ENCODE peak calls at places on chromosomes 6 and 20, in seven cellular contexts. One of them, this sample, is unnamed.

GRCh38 chr6:53290547-53291510 is 57.9 kb downstream of the ELOVL5 start:
- DNase-seq in uterus: no peak
- DNase-seq in ovary: no peak
- DNase-seq in foreskin keratinocyte: no peak
- DNase-seq in bronchial epithelial cell: no peak
- DNase-seq in osteocyte: no peak
- DNase-seq in GM20000: no peak
- DNase-seq in this sample: no peak

GRCh38 chr6:4613381-4613780 is 162.8 kb upstream of the CDYL start:
- DNase-seq in uterus: no peak
- DNase-seq in ovary: no peak
- DNase-seq in foreskin keratinocyte: no peak
- DNase-seq in bronchial epithelial cell: no peak
- DNase-seq in osteocyte: no peak
- DNase-seq in GM20000: no peak
- DNase-seq in this sample: no peak

GRCh38 chr6:26026833-26027490 is 60.3 kb upstream of the HFE start:
- DNase-seq in uterus: peak; percentile 90
- DNase-seq in ovary: peak; percentile 93
- DNase-seq in foreskin keratinocyte: peak; percentile 91
- DNase-seq in bronchial epithelial cell: peak; percentile 90
- DNase-seq in osteocyte: peak; percentile 91
- DNase-seq in GM20000: peak; percentile 63
- DNase-seq in this sample: peak; percentile 94

GRCh38 chr6:138428943-138429616 is 25.1 kb downstream of the HEBP2 start:
- DNase-seq in uterus: no peak
- DNase-seq in ovary: no peak
- DNase-seq in foreskin keratinocyte: no peak
- DNase-seq in bronchial epithelial cell: peak; percentile 56
- DNase-seq in osteocyte: no peak
- DNase-seq in GM20000: peak; percentile 77
- DNase-seq in this sample: peak; percentile 50

GRCh38 chr6:87277123-87277522 is 45.3 kb upstream of the SMIM8 start:
- DNase-seq in uterus: no peak
- DNase-seq in ovary: no peak
- DNase-seq in foreskin keratinocyte: no peak
- DNase-seq in bronchial epithelial cell: peak; percentile 29
- DNase-seq in osteocyte: no peak
- DNase-seq in GM20000: no peak
- DNase-seq in this sample: no peak

GRCh38 chr6:12401200-12401599 is 111.0 kb downstream of the EDN1 start:
- DNase-seq in uterus: no peak
- DNase-seq in ovary: no peak
- DNase-seq in foreskin keratinocyte: no peak
- DNase-seq in bronchial epithelial cell: no peak
- DNase-seq in osteocyte: no peak
- DNase-seq in GM20000: no peak
- DNase-seq in this sample: no peak

GRCh38 chr6:89375902-89376301 is 23.4 kb upstream of the UBE2J1 start:
- DNase-seq in uterus: no peak
- DNase-seq in ovary: no peak
- DNase-seq in foreskin keratinocyte: no peak
- DNase-seq in bronchial epithelial cell: no peak
- DNase-seq in osteocyte: no peak
- DNase-seq in GM20000: no peak
- DNase-seq in this sample: no peak

GRCh38 chr6:30908700-30909099 is 693 bp downstream of the GTF2H4 start:
- DNase-seq in uterus: no peak
- DNase-seq in ovary: no peak
- DNase-seq in foreskin keratinocyte: no peak
- DNase-seq in bronchial epithelial cell: no peak
- DNase-seq in osteocyte: no peak
- DNase-seq in GM20000: no peak
- DNase-seq in this sample: no peak

GRCh38 chr6:109224107-109224875 is 129.0 kb downstream of the CEP57L1 start:
- DNase-seq in uterus: no peak
- DNase-seq in ovary: no peak
- DNase-seq in foreskin keratinocyte: no peak
- DNase-seq in bronchial epithelial cell: no peak
- DNase-seq in osteocyte: no peak
- DNase-seq in GM20000: no peak
- DNase-seq in this sample: no peak

GRCh38 chr6:34576286-34576955 is 20.3 kb upstream of the SPDEF start:
- DNase-seq in uterus: no peak
- DNase-seq in ovary: no peak
- DNase-seq in foreskin keratinocyte: no peak
- DNase-seq in bronchial epithelial cell: no peak
- DNase-seq in osteocyte: no peak
- DNase-seq in GM20000: no peak
- DNase-seq in this sample: no peak

GRCh38 chr6:158706369-158706982 is 56.6 kb downstream of the SYTL3 start:
- DNase-seq in uterus: peak; percentile 58
- DNase-seq in ovary: peak; percentile 46
- DNase-seq in foreskin keratinocyte: no peak
- DNase-seq in bronchial epithelial cell: peak; percentile 41
- DNase-seq in osteocyte: no peak
- DNase-seq in GM20000: no peak
- DNase-seq in this sample: peak; percentile 76

GRCh38 chr6:98179606-98180005 is 654.8 kb upstream of the POU3F2 start:
- DNase-seq in uterus: no peak
- DNase-seq in ovary: no peak
- DNase-seq in foreskin keratinocyte: no peak
- DNase-seq in bronchial epithelial cell: no peak
- DNase-seq in osteocyte: no peak
- DNase-seq in GM20000: no peak
- DNase-seq in this sample: no peak

GRCh38 chr6:121951077-121951476 is 448.4 kb upstream of the HSF2 start:
- DNase-seq in uterus: no peak
- DNase-seq in ovary: no peak
- DNase-seq in foreskin keratinocyte: no peak
- DNase-seq in bronchial epithelial cell: no peak
- DNase-seq in osteocyte: no peak
- DNase-seq in GM20000: no peak
- DNase-seq in this sample: peak; percentile 22

GRCh38 chr6:11328613-11329247 is 96.3 kb upstream of the NEDD9 start:
- DNase-seq in uterus: no peak
- DNase-seq in ovary: no peak
- DNase-seq in foreskin keratinocyte: no peak
- DNase-seq in bronchial epithelial cell: no peak
- DNase-seq in osteocyte: no peak
- DNase-seq in GM20000: no peak
- DNase-seq in this sample: peak; percentile 81

GRCh38 chr20:37162674-37163073 is 16.5 kb upstream of the RPN2 start:
- DNase-seq in uterus: no peak
- DNase-seq in ovary: no peak
- DNase-seq in foreskin keratinocyte: no peak
- DNase-seq in bronchial epithelial cell: no peak
- DNase-seq in osteocyte: no peak
- DNase-seq in GM20000: no peak
- DNase-seq in this sample: no peak

GRCh38 chr6:137550527-137550926 is 56.3 kb upstream of the OLIG3 start:
- DNase-seq in uterus: no peak
- DNase-seq in ovary: no peak
- DNase-seq in foreskin keratinocyte: no peak
- DNase-seq in bronchial epithelial cell: no peak
- DNase-seq in osteocyte: no peak
- DNase-seq in GM20000: no peak
- DNase-seq in this sample: no peak

GRCh38 chr6:149614352-149614751 is 34.2 kb downstream of the KATNA1 start:
- DNase-seq in uterus: no peak
- DNase-seq in ovary: no peak
- DNase-seq in foreskin keratinocyte: peak; percentile 63
- DNase-seq in bronchial epithelial cell: peak; percentile 82
- DNase-seq in osteocyte: no peak
- DNase-seq in GM20000: no peak
- DNase-seq in this sample: peak; percentile 11

GRCh38 chr6:111478064-111478476 is 4.9 kb downstream of the REV3L start:
- DNase-seq in uterus: no peak
- DNase-seq in ovary: no peak
- DNase-seq in foreskin keratinocyte: peak; percentile 67
- DNase-seq in bronchial epithelial cell: peak; percentile 67
- DNase-seq in osteocyte: no peak
- DNase-seq in GM20000: no peak
- DNase-seq in this sample: no peak

GRCh38 chr20:45822863-45823262 is 4.2 kb downstream of the TNNC2 start:
- DNase-seq in uterus: no peak
- DNase-seq in ovary: no peak
- DNase-seq in foreskin keratinocyte: no peak
- DNase-seq in bronchial epithelial cell: peak; percentile 27
- DNase-seq in osteocyte: no peak
- DNase-seq in GM20000: no peak
- DNase-seq in this sample: peak; percentile 70

GRCh38 chr6:130966581-130966980 is 96.5 kb downstream of the EPB41L2 start:
- DNase-seq in uterus: no peak
- DNase-seq in ovary: no peak
- DNase-seq in foreskin keratinocyte: no peak
- DNase-seq in bronchial epithelial cell: no peak
- DNase-seq in osteocyte: no peak
- DNase-seq in GM20000: no peak
- DNase-seq in this sample: no peak

GRCh38 chr6:51619042-51619799 is 468.2 kb downstream of the PKHD1 start:
- DNase-seq in uterus: no peak
- DNase-seq in ovary: no peak
- DNase-seq in foreskin keratinocyte: peak; percentile 25
- DNase-seq in bronchial epithelial cell: no peak
- DNase-seq in osteocyte: no peak
- DNase-seq in GM20000: no peak
- DNase-seq in this sample: no peak

GRCh38 chr6:29632789-29633531 is at the start of gene GABBR1:
- DNase-seq in uterus: peak; percentile 90
- DNase-seq in ovary: peak; percentile 88
- DNase-seq in foreskin keratinocyte: peak; percentile 77
- DNase-seq in bronchial epithelial cell: peak; percentile 69
- DNase-seq in osteocyte: peak; percentile 96
- DNase-seq in GM20000: peak; percentile 97
- DNase-seq in this sample: peak; percentile 88

GRCh38 chr20:50788868-50789125 is 6.1 kb upstream of the BCAS4 start:
- DNase-seq in uterus: no peak
- DNase-seq in ovary: no peak
- DNase-seq in foreskin keratinocyte: no peak
- DNase-seq in bronchial epithelial cell: no peak
- DNase-seq in osteocyte: no peak
- DNase-seq in GM20000: no peak
- DNase-seq in this sample: no peak

GRCh38 chr20:50786703-50787102 is 8.2 kb upstream of the BCAS4 start:
- DNase-seq in uterus: no peak
- DNase-seq in ovary: no peak
- DNase-seq in foreskin keratinocyte: no peak
- DNase-seq in bronchial epithelial cell: no peak
- DNase-seq in osteocyte: no peak
- DNase-seq in GM20000: no peak
- DNase-seq in this sample: no peak

GRCh38 chr20:50787181-50787580 is 7.7 kb upstream of the BCAS4 start:
- DNase-seq in uterus: no peak
- DNase-seq in ovary: no peak
- DNase-seq in foreskin keratinocyte: no peak
- DNase-seq in bronchial epithelial cell: no peak
- DNase-seq in osteocyte: no peak
- DNase-seq in GM20000: no peak
- DNase-seq in this sample: no peak

GRCh38 chr20:50789968-50790650 is 4.8 kb upstream of the BCAS4 start:
- DNase-seq in uterus: no peak
- DNase-seq in ovary: peak; percentile 34
- DNase-seq in foreskin keratinocyte: no peak
- DNase-seq in bronchial epithelial cell: no peak
- DNase-seq in osteocyte: no peak
- DNase-seq in GM20000: no peak
- DNase-seq in this sample: no peak

GRCh38 chr20:50788045-50788867 is 6.6 kb upstream of the BCAS4 start:
- DNase-seq in uterus: peak; percentile 64
- DNase-seq in ovary: peak; percentile 65
- DNase-seq in foreskin keratinocyte: peak; percentile 10
- DNase-seq in bronchial epithelial cell: peak; percentile 54
- DNase-seq in osteocyte: no peak
- DNase-seq in GM20000: no peak
- DNase-seq in this sample: peak; percentile 75
- TF ChIP-seq CTCF in uterus: peak; percentile 41
- TF ChIP-seq CTCF in ovary: peak; percentile 36
- TF ChIP-seq CTCF in foreskin keratinocyte: peak; percentile 81
- TF ChIP-seq CTCF in bronchial epithelial cell: peak; percentile 56
- TF ChIP-seq CTCF in osteocyte: peak; percentile 33
- TF ChIP-seq CTCF in GM20000: no peak
- TF ChIP-seq CTCF in this sample: peak; percentile 65

DNA sequence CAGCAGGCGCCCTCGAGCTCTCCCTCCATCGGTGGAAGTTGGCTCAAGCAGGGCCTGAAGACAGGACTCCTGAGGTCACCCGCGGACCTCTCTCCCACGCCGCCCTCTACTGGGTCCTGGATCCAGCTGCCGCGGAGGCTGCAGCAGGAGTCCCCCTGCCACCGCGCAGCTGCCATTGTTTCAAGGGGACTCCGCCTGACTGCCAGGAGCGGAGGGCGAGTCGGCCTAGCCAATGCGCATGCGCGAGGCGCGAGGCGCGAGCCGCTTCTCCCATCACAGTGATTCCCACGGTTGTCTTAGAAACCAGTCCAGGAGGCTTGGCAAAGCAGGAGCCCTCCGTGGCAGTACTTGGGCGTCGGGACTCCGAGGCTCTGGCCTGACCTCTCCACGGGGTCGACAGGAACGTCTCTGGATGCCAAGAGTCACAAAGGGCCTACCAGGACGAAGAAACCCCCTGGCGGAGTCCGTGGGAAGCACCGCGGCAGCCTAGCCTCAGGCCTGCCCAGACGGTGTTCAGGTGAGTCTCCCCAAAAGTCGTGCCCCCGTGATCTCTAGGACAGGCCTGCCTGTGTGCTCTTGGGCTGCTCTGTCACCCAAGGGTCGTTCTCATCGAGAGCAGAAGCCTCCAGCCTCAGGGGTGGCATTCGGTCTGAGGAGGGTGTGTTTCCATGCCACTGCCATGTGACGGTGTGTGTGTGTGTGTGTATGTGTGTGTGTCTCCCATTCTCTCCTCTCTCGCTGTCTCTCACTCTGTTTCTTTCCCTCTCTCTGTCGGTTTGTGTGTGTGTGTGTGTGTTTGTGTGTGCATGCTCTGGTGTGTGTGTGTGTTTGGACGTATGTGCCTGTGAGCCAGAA is 290.6 kb upstream of the ZNF337 start:
- DNase-seq in uterus: peak; percentile 48
- DNase-seq in ovary: peak; percentile 62
- DNase-seq in foreskin keratinocyte: no peak
- DNase-seq in bronchial epithelial cell: peak; percentile 4
- DNase-seq in osteocyte: peak; percentile 85
- DNase-seq in GM20000: peak; percentile 16
- DNase-seq in this sample: peak; percentile 41
- TF ChIP-seq CTCF in uterus: no peak
- TF ChIP-seq CTCF in ovary: peak; percentile 8
- TF ChIP-seq CTCF in foreskin keratinocyte: peak; percentile 45
- TF ChIP-seq CTCF in bronchial epithelial cell: peak; percentile 49
- TF ChIP-seq CTCF in osteocyte: no peak
- TF ChIP-seq CTCF in GM20000: no peak
- TF ChIP-seq CTCF in this sample: peak; percentile 27

GRCh38 chr20:5316188-5317158 is at the start of gene PROKR2:
- DNase-seq in uterus: no peak
- DNase-seq in ovary: no peak
- DNase-seq in foreskin keratinocyte: peak; percentile 10
- DNase-seq in bronchial epithelial cell: no peak
- DNase-seq in osteocyte: no peak
- DNase-seq in GM20000: peak; percentile 50
- DNase-seq in this sample: no peak
- TF ChIP-seq CTCF in uterus: no peak
- TF ChIP-seq CTCF in ovary: no peak
- TF ChIP-seq CTCF in foreskin keratinocyte: peak; percentile 43
- TF ChIP-seq CTCF in bronchial epithelial cell: no peak
- TF ChIP-seq CTCF in osteocyte: no peak
- TF ChIP-seq CTCF in GM20000: no peak
- TF ChIP-seq CTCF in this sample: no peak

GRCh38 chr6:3380344-3381232 is 76.3 kb downstream of the SLC22A23 start:
- DNase-seq in uterus: no peak
- DNase-seq in ovary: no peak
- DNase-seq in foreskin keratinocyte: no peak
- DNase-seq in bronchial epithelial cell: peak; percentile 61
- DNase-seq in osteocyte: no peak
- DNase-seq in GM20000: no peak
- DNase-seq in this sample: no peak
- TF ChIP-seq CTCF in uterus: no peak
- TF ChIP-seq CTCF in ovary: no peak
- TF ChIP-seq CTCF in foreskin keratinocyte: no peak
- TF ChIP-seq CTCF in bronchial epithelial cell: no peak
- TF ChIP-seq CTCF in osteocyte: no peak
- TF ChIP-seq CTCF in GM20000: no peak
- TF ChIP-seq CTCF in this sample: no peak

This sample was measured in foreskin fibroblast.